ENCODE peak calls at places on chromosomes 5 and 9, in nine cellular contexts. F is neuronal stem cell, Q is psoas muscle, Y is left ventricle myocardium inferior, D is MM.1S, H is sigmoid colon, S is uterus, M is H9, I is RWPE1. G is an unnamed sample.

GRCh38 chr9:14769235-14769580 is 46.7 kb upstream of the CER1 start:
- DNase-seq in F (peak; percentile 17), Q (no peak), Y (no peak), D (no peak), H (no peak), S (no peak), M (no peak), I (peak; percentile 13), G (no peak)

GRCh38 chr5:130836729-130837660 is 328.1 kb downstream of the HINT1 start:
- DNase-seq in F (no peak), Q (no peak), Y (no peak), D (peak; percentile 58), H (no peak), S (no peak), M (no peak), I (peak; percentile 10), G (no peak)

GRCh38 chr9:111928342-111928720 is 31.7 kb downstream of the UGCG start:
- DNase-seq in F (no peak), Q (no peak), Y (no peak), D (no peak), H (no peak), S (no peak), M (no peak), I (no peak), G (no peak)

GRCh38 chr9:76018767-76019166 is 128.3 kb downstream of the PCSK5 start:
- DNase-seq in F (no peak), Q (no peak), Y (no peak), D (no peak), H (no peak), S (no peak), M (no peak), I (no peak), G (no peak)

GRCh38 chr5:141870871-141871270 is 7.3 kb downstream of the PCDH1 start:
- DNase-seq in F (no peak), Q (no peak), Y (peak; percentile 12), D (no peak), H (peak; percentile 36), S (no peak), M (no peak), I (peak; percentile 70), G (no peak)

GRCh38 chr5:159883522-159883950 is 32.7 kb upstream of the ADRA1B start:
- DNase-seq in F (no peak), Q (no peak), Y (no peak), D (no peak), H (no peak), S (no peak), M (no peak), I (peak; percentile 49), G (no peak)

GRCh38 chr5:4207456-4207855 is 611.8 kb downstream of the IRX1 start:
- DNase-seq in F (no peak), Q (no peak), Y (no peak), D (no peak), H (no peak), S (no peak), M (no peak), I (no peak), G (no peak)

GRCh38 chr9:37937403-37937802 is 33.5 kb upstream of the SLC25A51 start:
- DNase-seq in F (no peak), Q (no peak), Y (no peak), D (no peak), H (no peak), S (no peak), M (no peak), I (no peak), G (no peak)

GRCh38 chr9:77663754-77664153 is 15.6 kb upstream of the GNA14 start:
- DNase-seq in F (no peak), Q (no peak), Y (no peak), D (no peak), H (no peak), S (no peak), M (no peak), I (no peak), G (no peak)

GRCh38 chr9:16729656-16730055 is 140.8 kb downstream of the BNC2 start:
- DNase-seq in F (no peak), Q (no peak), Y (no peak), D (no peak), H (no peak), S (no peak), M (no peak), I (no peak), G (no peak)

GRCh38 chr5:168177831-168178450 is 113.5 kb upstream of the WWC1 start:
- DNase-seq in F (no peak), Q (no peak), Y (peak; percentile 38), D (no peak), H (peak; percentile 70), S (no peak), M (peak; percentile 49), I (no peak), G (no peak)

GRCh38 chr5:139659673-139660072 is 11.5 kb downstream of the CXXC5 start:
- DNase-seq in F (no peak), Q (no peak), Y (no peak), D (no peak), H (no peak), S (no peak), M (no peak), I (no peak), G (no peak)

GRCh38 chr9:129949821-129950220 is 93.2 kb downstream of the FNBP1 start:
- DNase-seq in F (no peak), Q (no peak), Y (no peak), D (no peak), H (no peak), S (no peak), M (no peak), I (no peak), G (no peak)

GRCh38 chr5:103587185-103587748 is 24.7 kb upstream of the NUDT12 start:
- DNase-seq in F (peak; percentile 21), Q (no peak), Y (no peak), D (peak; percentile 29), H (no peak), S (no peak), M (no peak), I (peak; percentile 11), G (no peak)

GRCh38 chr5:139105621-139106071 is 92.5 kb downstream of the SIL1 start:
- DNase-seq in F (peak; percentile 23), Q (no peak), Y (no peak), D (no peak), H (no peak), S (no peak), M (no peak), I (no peak), G (no peak)

GRCh38 chr5:156155638-156156037 is 171.3 kb upstream of the SGCD start:
- DNase-seq in F (no peak), Q (no peak), Y (no peak), D (no peak), H (no peak), S (no peak), M (no peak), I (no peak), G (no peak)
- H3K27ac ChIP-seq in F (no peak overlapping the region), Q (no peak overlapping the region), Y (no peak overlapping the region), D (no peak overlapping the region), H (no peak overlapping the region), S (no peak overlapping the region), M (no peak overlapping the region), I (no peak overlapping the region), G (no peak overlapping the region)

GRCh38 chr9:36470891-36471290 is 70.8 kb upstream of the RNF38 start:
- DNase-seq in F (no peak), Q (peak; percentile 59), Y (peak; percentile 68), D (peak; percentile 74), H (peak; percentile 70), S (peak; percentile 34), M (no peak), I (peak; percentile 73), G (peak; percentile 33)

GRCh38 chr9:36471359-36471758 is 71.3 kb upstream of the RNF38 start:
- DNase-seq in F (no peak), Q (no peak), Y (no peak), D (no peak), H (no peak), S (no peak), M (no peak), I (no peak), G (no peak)
- H3K27ac ChIP-seq in F (no peak overlapping the region), Q (peak overlapping the region; percentile 60), Y (peak overlapping the region; percentile 81), D (no peak overlapping the region), H (peak overlapping the region; percentile 77), S (peak overlapping the region; percentile 77), M (no peak overlapping the region), I (no peak overlapping the region), G (no peak overlapping the region)

GRCh38 chr5:96808868-96809558 is 1.3 kb upstream of the ERAP1 start:
- DNase-seq in F (no peak), Q (no peak), Y (no peak), D (no peak), H (no peak), S (no peak), M (no peak), I (no peak), G (no peak)
- H3K27ac ChIP-seq in F (no peak overlapping the region), Q (peak overlapping the region; percentile 99), Y (peak overlapping the region; percentile 100), D (no peak overlapping the region), H (peak overlapping the region; percentile 96), S (peak overlapping the region; percentile 99), M (no peak overlapping the region), I (no peak overlapping the region), G (no peak overlapping the region)

GRCh38 chr5:180070726-180071417 is 687 bp downstream of the RNF130 start:
- DNase-seq in F (no peak), Q (no peak), Y (peak; percentile 40), D (no peak), H (peak; percentile 71), S (no peak), M (no peak), I (peak; percentile 29), G (no peak)
- H3K27ac ChIP-seq in F (peak overlapping the region; percentile 87), Q (peak overlapping the region; percentile 95), Y (peak overlapping the region; percentile 99), D (no peak overlapping the region), H (peak overlapping the region; percentile 98), S (peak overlapping the region; percentile 94), M (no peak overlapping the region), I (peak overlapping the region; percentile 88), G (peak overlapping the region; percentile 21)

DNA sequence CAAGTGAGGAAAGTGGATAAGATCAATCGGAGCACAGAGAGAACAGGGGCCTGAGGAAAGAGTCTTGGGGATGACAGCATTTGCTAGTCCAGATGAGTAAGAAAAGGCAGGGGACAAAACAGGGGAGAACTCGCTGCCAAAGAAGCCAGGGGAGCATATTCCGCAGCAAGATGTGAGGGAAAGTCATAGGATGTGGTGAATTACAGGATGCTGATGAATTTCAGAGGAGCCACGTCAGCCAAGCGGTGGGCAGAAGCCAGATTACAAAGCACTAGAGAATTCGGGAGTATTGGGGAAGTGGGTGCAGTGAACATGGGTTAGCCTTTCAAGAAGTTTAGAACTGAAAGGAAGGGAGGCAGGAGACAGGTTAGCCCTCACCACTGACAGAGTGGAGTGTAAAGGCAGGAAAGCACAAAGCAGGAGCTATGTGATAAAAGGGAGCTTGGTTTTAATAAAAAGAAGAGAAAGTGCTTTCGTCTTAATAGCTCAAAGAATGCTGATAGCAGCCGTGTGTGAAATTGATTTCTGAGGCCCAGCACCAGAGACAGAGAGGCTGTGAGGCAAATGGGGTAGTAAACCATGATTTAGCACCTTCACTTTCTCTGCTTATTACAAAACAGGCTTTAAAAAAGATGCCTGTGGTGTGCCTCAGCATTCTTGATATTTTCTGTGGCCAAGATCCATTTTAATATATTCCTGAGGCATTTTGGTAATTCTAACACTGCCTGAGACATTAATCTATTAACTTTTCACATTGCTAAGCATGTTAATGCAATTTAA is 16.8 kb downstream of the ADAMTSL1 start:
- DNase-seq in F (no peak), Q (no peak), Y (no peak), D (no peak), H (no peak), S (peak; percentile 76), M (no peak), I (peak; percentile 72), G (peak; percentile 96)
- H3K27ac ChIP-seq in F (no peak overlapping the region), Q (peak overlapping the region; percentile 23), Y (peak overlapping the region; percentile 39), D (no peak overlapping the region), H (peak overlapping the region; percentile 70), S (peak overlapping the region; percentile 89), M (no peak overlapping the region), I (peak overlapping the region; percentile 77), G (peak overlapping the region; percentile 98)

G was measured in AG04450.